ENCODE peak calls at places on chromosomes 3 and 15, in ten cellular contexts. One of them, this sample, is unnamed.

GRCh38 chr3:51675201-51675611 is 4.2 kb downstream of the TEX264 start:
- DNase-seq in IMR-90: peak; percentile 60
- DNase-seq in tibial nerve: no peak
- DNase-seq in heart left ventricle: peak; percentile 14
- DNase-seq in gastrocnemius medialis: no peak
- DNase-seq in adrenal gland: no peak
- DNase-seq in HCT116: no peak
- DNase-seq in uterus: no peak
- DNase-seq in HepG2: no peak
- DNase-seq in breast epithelium: no peak
- DNase-seq in this sample: no peak

GRCh38 chr3:9884555-9885165 is 4.6 kb upstream of the CIDEC start:
- DNase-seq in IMR-90: peak; percentile 84
- DNase-seq in tibial nerve: peak; percentile 12
- DNase-seq in heart left ventricle: no peak
- DNase-seq in gastrocnemius medialis: peak; percentile 39
- DNase-seq in adrenal gland: peak; percentile 70
- DNase-seq in HCT116: peak; percentile 89
- DNase-seq in uterus: peak; percentile 82
- DNase-seq in HepG2: peak; percentile 29
- DNase-seq in breast epithelium: no peak
- DNase-seq in this sample: no peak

GRCh38 chr15:63072809-63073277 is 30.3 kb downstream of the TPM1 start:
- DNase-seq in IMR-90: no peak
- DNase-seq in tibial nerve: no peak
- DNase-seq in heart left ventricle: no peak
- DNase-seq in gastrocnemius medialis: no peak
- DNase-seq in adrenal gland: no peak
- DNase-seq in HCT116: no peak
- DNase-seq in uterus: no peak
- DNase-seq in HepG2: no peak
- DNase-seq in breast epithelium: no peak
- DNase-seq in this sample: no peak

GRCh38 chr3:5032844-5033243 is 53.6 kb downstream of the BHLHE40 start:
- DNase-seq in IMR-90: no peak
- DNase-seq in tibial nerve: no peak
- DNase-seq in heart left ventricle: no peak
- DNase-seq in gastrocnemius medialis: no peak
- DNase-seq in adrenal gland: no peak
- DNase-seq in HCT116: no peak
- DNase-seq in uterus: no peak
- DNase-seq in HepG2: no peak
- DNase-seq in breast epithelium: no peak
- DNase-seq in this sample: no peak

GRCh38 chr3:71202848-71203390 is 380.6 kb downstream of the FOXP1 start:
- DNase-seq in IMR-90: no peak
- DNase-seq in tibial nerve: no peak
- DNase-seq in heart left ventricle: no peak
- DNase-seq in gastrocnemius medialis: no peak
- DNase-seq in adrenal gland: no peak
- DNase-seq in HCT116: no peak
- DNase-seq in uterus: no peak
- DNase-seq in HepG2: no peak
- DNase-seq in breast epithelium: no peak
- DNase-seq in this sample: no peak

GRCh38 chr15:41860049-41860828 is 21.6 kb downstream of the PLA2G4B start:
- DNase-seq in IMR-90: no peak
- DNase-seq in tibial nerve: no peak
- DNase-seq in heart left ventricle: no peak
- DNase-seq in gastrocnemius medialis: no peak
- DNase-seq in adrenal gland: peak; percentile 23
- DNase-seq in HCT116: no peak
- DNase-seq in uterus: peak; percentile 34
- DNase-seq in HepG2: peak; percentile 48
- DNase-seq in breast epithelium: no peak
- DNase-seq in this sample: no peak

GRCh38 chr15:82653483-82653882 is 6.3 kb upstream of the CPEB1 start:
- DNase-seq in IMR-90: no peak
- DNase-seq in tibial nerve: no peak
- DNase-seq in heart left ventricle: no peak
- DNase-seq in gastrocnemius medialis: no peak
- DNase-seq in adrenal gland: no peak
- DNase-seq in HCT116: no peak
- DNase-seq in uterus: no peak
- DNase-seq in HepG2: no peak
- DNase-seq in breast epithelium: no peak
- DNase-seq in this sample: no peak

GRCh38 chr15:65870889-65871533 is 1.7 kb downstream of the RAB11A start:
- DNase-seq in IMR-90: peak; percentile 77
- DNase-seq in tibial nerve: no peak
- DNase-seq in heart left ventricle: no peak
- DNase-seq in gastrocnemius medialis: no peak
- DNase-seq in adrenal gland: no peak
- DNase-seq in HCT116: no peak
- DNase-seq in uterus: no peak
- DNase-seq in HepG2: peak; percentile 40
- DNase-seq in breast epithelium: no peak
- DNase-seq in this sample: no peak

GRCh38 chr3:11556851-11557644 is 86.7 kb downstream of the VGLL4 start:
- DNase-seq in IMR-90: peak; percentile 88
- DNase-seq in tibial nerve: peak; percentile 57
- DNase-seq in heart left ventricle: peak; percentile 72
- DNase-seq in gastrocnemius medialis: peak; percentile 76
- DNase-seq in adrenal gland: no peak
- DNase-seq in HCT116: no peak
- DNase-seq in uterus: peak; percentile 90
- DNase-seq in HepG2: no peak
- DNase-seq in breast epithelium: peak; percentile 48
- DNase-seq in this sample: peak; percentile 42

GRCh38 chr3:38109580-38110313 is 27.2 kb downstream of the ACAA1 start:
- DNase-seq in IMR-90: no peak
- DNase-seq in tibial nerve: no peak
- DNase-seq in heart left ventricle: no peak
- DNase-seq in gastrocnemius medialis: no peak
- DNase-seq in adrenal gland: no peak
- DNase-seq in HCT116: no peak
- DNase-seq in uterus: no peak
- DNase-seq in HepG2: no peak
- DNase-seq in breast epithelium: peak; percentile 36
- DNase-seq in this sample: no peak
- H3K36me3 ChIP-seq in IMR-90: no peaks in the 10 kb centered on the region
- H3K36me3 ChIP-seq in tibial nerve: no peaks in the 10 kb centered on the region
- H3K36me3 ChIP-seq in heart left ventricle: no peaks in the 10 kb centered on the region
- H3K36me3 ChIP-seq in gastrocnemius medialis: no peaks in the 10 kb centered on the region
- H3K36me3 ChIP-seq in adrenal gland: no peaks in the 10 kb centered on the region
- H3K36me3 ChIP-seq in HCT116: no peaks in the 10 kb centered on the region
- H3K36me3 ChIP-seq in uterus: no peaks in the 10 kb centered on the region
- H3K36me3 ChIP-seq in HepG2: no peaks in the 10 kb centered on the region
- H3K36me3 ChIP-seq in breast epithelium: no peaks in the 10 kb centered on the region
- H3K36me3 ChIP-seq in this sample: no peaks in the 10 kb centered on the region

GRCh38 chr3:49855662-49856061 is 702 bp downstream of the TRAIP start:
- DNase-seq in IMR-90: no peak
- DNase-seq in tibial nerve: no peak
- DNase-seq in heart left ventricle: no peak
- DNase-seq in gastrocnemius medialis: no peak
- DNase-seq in adrenal gland: no peak
- DNase-seq in HCT116: no peak
- DNase-seq in uterus: no peak
- DNase-seq in HepG2: no peak
- DNase-seq in breast epithelium: no peak
- DNase-seq in this sample: no peak

GRCh38 chr3:49859576-49860305 is 3.4 kb upstream of the TRAIP start:
- DNase-seq in IMR-90: no peak
- DNase-seq in tibial nerve: no peak
- DNase-seq in heart left ventricle: no peak
- DNase-seq in gastrocnemius medialis: no peak
- DNase-seq in adrenal gland: no peak
- DNase-seq in HCT116: no peak
- DNase-seq in uterus: no peak
- DNase-seq in HepG2: no peak
- DNase-seq in breast epithelium: no peak
- DNase-seq in this sample: no peak

GRCh38 chr3:49856181-49857005 is at the start of gene TRAIP:
- DNase-seq in IMR-90: peak; percentile 88
- DNase-seq in tibial nerve: peak; percentile 91
- DNase-seq in heart left ventricle: peak; percentile 95
- DNase-seq in gastrocnemius medialis: peak; percentile 93
- DNase-seq in adrenal gland: peak; percentile 95
- DNase-seq in HCT116: peak; percentile 88
- DNase-seq in uterus: peak; percentile 94
- DNase-seq in HepG2: peak; percentile 83
- DNase-seq in breast epithelium: peak; percentile 94
- DNase-seq in this sample: peak; percentile 96
- TF ChIP-seq POLR2A in IMR-90: no peak
- TF ChIP-seq POLR2A in tibial nerve: peak; percentile 16
- TF ChIP-seq POLR2A in heart left ventricle: peak; percentile 65
- TF ChIP-seq POLR2A in gastrocnemius medialis: peak; percentile 19
- TF ChIP-seq POLR2A in adrenal gland: no peak
- TF ChIP-seq POLR2A in HCT116: peak; percentile 72
- TF ChIP-seq POLR2A in uterus: no peak
- TF ChIP-seq POLR2A in HepG2: peak; percentile 39
- TF ChIP-seq POLR2A in breast epithelium: peak; percentile 24
- TF ChIP-seq POLR2A in this sample: no peak

GRCh38 chr3:15694628-15695027 is 93.1 kb downstream of the BTD start:
- DNase-seq in IMR-90: no peak
- DNase-seq in tibial nerve: no peak
- DNase-seq in heart left ventricle: no peak
- DNase-seq in gastrocnemius medialis: no peak
- DNase-seq in adrenal gland: no peak
- DNase-seq in HCT116: no peak
- DNase-seq in uterus: no peak
- DNase-seq in HepG2: no peak
- DNase-seq in breast epithelium: no peak
- DNase-seq in this sample: no peak

GRCh38 chr3:15685927-15686326 is 84.4 kb downstream of the BTD start:
- DNase-seq in IMR-90: no peak
- DNase-seq in tibial nerve: no peak
- DNase-seq in heart left ventricle: no peak
- DNase-seq in gastrocnemius medialis: no peak
- DNase-seq in adrenal gland: no peak
- DNase-seq in HCT116: no peak
- DNase-seq in uterus: no peak
- DNase-seq in HepG2: peak; percentile 12
- DNase-seq in breast epithelium: no peak
- DNase-seq in this sample: no peak

GRCh38 chr3:15693340-15693739 is 91.8 kb downstream of the BTD start:
- DNase-seq in IMR-90: peak; percentile 19
- DNase-seq in tibial nerve: no peak
- DNase-seq in heart left ventricle: no peak
- DNase-seq in gastrocnemius medialis: no peak
- DNase-seq in adrenal gland: no peak
- DNase-seq in HCT116: no peak
- DNase-seq in uterus: no peak
- DNase-seq in HepG2: no peak
- DNase-seq in breast epithelium: no peak
- DNase-seq in this sample: no peak

GRCh38 chr3:15690250-15690649 is 88.7 kb downstream of the BTD start:
- DNase-seq in IMR-90: no peak
- DNase-seq in tibial nerve: no peak
- DNase-seq in heart left ventricle: no peak
- DNase-seq in gastrocnemius medialis: no peak
- DNase-seq in adrenal gland: no peak
- DNase-seq in HCT116: no peak
- DNase-seq in uterus: no peak
- DNase-seq in HepG2: no peak
- DNase-seq in breast epithelium: no peak
- DNase-seq in this sample: no peak
- H3K36me3 ChIP-seq in IMR-90: peaks cover 37% of the 10 kb centered on the region
- H3K36me3 ChIP-seq in tibial nerve: no peaks in the 10 kb centered on the region
- H3K36me3 ChIP-seq in heart left ventricle: peaks cover 3% of the 10 kb centered on the region
- H3K36me3 ChIP-seq in gastrocnemius medialis: no peaks in the 10 kb centered on the region
- H3K36me3 ChIP-seq in adrenal gland: peaks cover 9% of the 10 kb centered on the region
- H3K36me3 ChIP-seq in HCT116: peaks cover 5% of the 10 kb centered on the region
- H3K36me3 ChIP-seq in uterus: no peaks in the 10 kb centered on the region
- H3K36me3 ChIP-seq in HepG2: peaks cover 3% of the 10 kb centered on the region
- H3K36me3 ChIP-seq in breast epithelium: no peaks in the 10 kb centered on the region
- H3K36me3 ChIP-seq in this sample: peaks cover 6% of the 10 kb centered on the region

GRCh38 chr3:123800352-123800682 is 83.8 kb downstream of the MYLK start:
- DNase-seq in IMR-90: no peak
- DNase-seq in tibial nerve: no peak
- DNase-seq in heart left ventricle: no peak
- DNase-seq in gastrocnemius medialis: no peak
- DNase-seq in adrenal gland: no peak
- DNase-seq in HCT116: no peak
- DNase-seq in uterus: no peak
- DNase-seq in HepG2: no peak
- DNase-seq in breast epithelium: no peak
- DNase-seq in this sample: no peak

GRCh38 chr3:123802007-123802630 is 82.0 kb downstream of the MYLK start:
- DNase-seq in IMR-90: no peak
- DNase-seq in tibial nerve: no peak
- DNase-seq in heart left ventricle: no peak
- DNase-seq in gastrocnemius medialis: no peak
- DNase-seq in adrenal gland: no peak
- DNase-seq in HCT116: no peak
- DNase-seq in uterus: no peak
- DNase-seq in HepG2: no peak
- DNase-seq in breast epithelium: no peak
- DNase-seq in this sample: no peak

GRCh38 chr3:123798540-123798939 is 85.6 kb downstream of the MYLK start:
- DNase-seq in IMR-90: no peak
- DNase-seq in tibial nerve: no peak
- DNase-seq in heart left ventricle: no peak
- DNase-seq in gastrocnemius medialis: no peak
- DNase-seq in adrenal gland: no peak
- DNase-seq in HCT116: no peak
- DNase-seq in uterus: no peak
- DNase-seq in HepG2: no peak
- DNase-seq in breast epithelium: no peak
- DNase-seq in this sample: no peak

GRCh38 chr3:123801474-123801873 is 82.7 kb downstream of the MYLK start:
- DNase-seq in IMR-90: no peak
- DNase-seq in tibial nerve: no peak
- DNase-seq in heart left ventricle: no peak
- DNase-seq in gastrocnemius medialis: no peak
- DNase-seq in adrenal gland: no peak
- DNase-seq in HCT116: no peak
- DNase-seq in uterus: no peak
- DNase-seq in HepG2: no peak
- DNase-seq in breast epithelium: no peak
- DNase-seq in this sample: no peak

DNA sequence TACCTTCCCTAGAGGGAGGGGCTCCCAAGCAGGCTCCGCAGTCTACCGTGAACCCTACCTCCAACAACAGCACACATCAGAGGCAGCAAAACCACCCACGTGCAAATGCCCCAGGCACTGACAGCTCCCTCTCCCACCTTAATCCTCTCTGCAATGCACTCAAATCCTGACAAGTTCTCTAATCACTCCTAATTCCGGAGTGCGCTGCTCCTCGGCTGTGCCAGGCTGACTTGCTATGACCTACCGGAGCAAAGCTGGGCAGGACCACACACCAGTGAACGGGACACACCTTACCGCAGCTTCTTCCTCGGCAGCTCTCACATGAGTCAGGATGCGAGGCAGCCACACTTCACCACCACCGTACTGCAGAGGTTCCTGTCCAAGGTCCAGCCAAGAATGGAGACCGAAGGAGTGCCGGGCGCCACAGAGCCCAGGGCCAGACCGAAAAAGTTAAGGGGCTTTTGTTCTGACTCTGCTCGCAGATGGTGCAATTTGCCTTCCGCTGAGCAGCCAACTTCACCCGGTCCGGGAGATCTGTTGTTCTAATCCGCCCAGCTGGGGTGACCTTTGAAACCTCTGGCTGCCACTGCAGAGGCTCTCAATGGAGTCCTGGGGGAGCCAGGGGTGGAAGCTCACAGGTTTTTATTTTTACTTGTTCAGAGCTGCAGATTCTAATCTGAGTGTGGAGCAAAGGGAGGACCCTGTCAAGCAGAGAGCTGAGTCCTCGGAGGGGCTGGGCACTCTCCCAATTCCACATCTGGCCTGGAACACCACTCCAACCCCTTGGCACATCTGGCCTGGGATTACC is 84.4 kb downstream of the MYLK start:
- DNase-seq in IMR-90: peak; percentile 56
- DNase-seq in tibial nerve: peak; percentile 15
- DNase-seq in heart left ventricle: no peak
- DNase-seq in gastrocnemius medialis: no peak
- DNase-seq in adrenal gland: no peak
- DNase-seq in HCT116: no peak
- DNase-seq in uterus: no peak
- DNase-seq in HepG2: peak; percentile 89
- DNase-seq in breast epithelium: no peak
- DNase-seq in this sample: no peak
- TF ChIP-seq POLR2A in IMR-90: no peak
- TF ChIP-seq POLR2A in tibial nerve: no peak
- TF ChIP-seq POLR2A in heart left ventricle: no peak
- TF ChIP-seq POLR2A in gastrocnemius medialis: no peak
- TF ChIP-seq POLR2A in adrenal gland: no peak
- TF ChIP-seq POLR2A in HCT116: no peak
- TF ChIP-seq POLR2A in uterus: no peak
- TF ChIP-seq POLR2A in HepG2: peak; percentile 65
- TF ChIP-seq POLR2A in breast epithelium: no peak
- TF ChIP-seq POLR2A in this sample: no peak

This sample was measured in body of pancreas.